ENCODE peak calls at places on chromosomes 11 and 22, in five cellular contexts. M, G, C, W and T are unnamed samples. For H3K36me3, the result is how much of the 10 kb centered on the place peaks cover.

GRCh38 chr11:89361738-89362137 is 129.4 kb downstream of the NOX4 start:
- ATAC-seq in G (no peak), W (no peak), M (no peak), C (no peak), T (no peak)

GRCh38 chr22:26535499-26535898 is 23.2 kb upstream of the TFIP11 start:
- ATAC-seq in M (no peak), G (no peak), C (no peak), W (peak), T (no peak)

GRCh38 chr11:79493555-79494171 is 52.8 kb upstream of the TENM4 start:
- ATAC-seq in C (peak), M (peak), W (peak), G (peak), T (peak)

GRCh38 chr11:61697093-61697492 is 16.9 kb downstream of the DAGLA start:
- ATAC-seq in W (no peak), M (no peak), C (no peak), G (no peak), T (no peak)

GRCh38 chr11:110479445-110480101 is 49.8 kb downstream of the FDX1 start:
- ATAC-seq in M (peak), C (no peak), G (no peak), W (no peak), T (peak)

GRCh38 chr22:28647216-28647615 is 32.4 kb downstream of the TTC28 start:
- ATAC-seq in W (no peak), C (no peak), G (no peak), M (no peak), T (no peak)

GRCh38 chr11:58770627-58771457 is 39.1 kb upstream of the GLYAT start:
- ATAC-seq in C (no peak), M (peak), W (no peak), G (peak), T (no peak)

GRCh38 chr22:24681236-24681635 is 78.2 kb downstream of the GGT1 start:
- ATAC-seq in G (no peak), M (no peak), W (no peak), C (no peak), T (no peak)

GRCh38 chr11:19715373-19715772 is 2.7 kb downstream of the NAV2 start:
- ATAC-seq in G (no peak), M (no peak), W (no peak), C (no peak), T (no peak)

GRCh38 chr11:12376259-12376971 is 956 bp upstream of the PARVA start:
- ATAC-seq in M (peak), C (peak), W (no peak), G (no peak), T (peak)

GRCh38 chr11:42465613-42466012 is 846.2 kb upstream of the API5 start:
- ATAC-seq in M (no peak), C (no peak), W (no peak), G (no peak), T (no peak)

GRCh38 chr22:35540600-35541253 is at the start of gene RASD2:
- ATAC-seq in M (peak), W (peak), C (peak), G (peak), T (peak)

GRCh38 chr22:48797731-48798130 is 1029.9 kb downstream of the BRD1 start:
- ATAC-seq in C (no peak), W (no peak), G (no peak), M (no peak), T (no peak)

GRCh38 chr11:3135491-3136440 is 29.3 kb downstream of the OSBPL5 start:
- ATAC-seq in W (peak), M (no peak), C (peak), G (peak), T (no peak)

GRCh38 chr22:45008853-45009751 is 703 bp downstream of the PHF21B start:
- ATAC-seq in G (no peak), W (no peak), C (peak), M (no peak), T (no peak)

GRCh38 chr11:70872950-70873735 is 379.2 kb downstream of the SHANK2 start:
- ATAC-seq in M (no peak), C (no peak), G (no peak), W (no peak), T (no peak)

GRCh38 chr22:39212721-39213376 is 31.9 kb downstream of the PDGFB start:
- ATAC-seq in W (peak), C (peak), M (no peak), G (peak), T (no peak)

GRCh38 chr22:36395922-36396321 is 8.2 kb upstream of the MYH9 start:
- ATAC-seq in C (peak), G (no peak), W (no peak), M (no peak), T (no peak)

GRCh38 chr22:17743661-17744411 is 30.4 kb downstream of the BID start:
- ATAC-seq in W (no peak), M (no peak), G (no peak), C (no peak), T (no peak)

GRCh38 chr11:57387284-57388030 is 3.0 kb downstream of the PRG2 start:
- ATAC-seq in M (peak), C (peak), G (peak), W (no peak), T (no peak)

GRCh38 chr11:61756452-61757212 is 4.2 kb downstream of the MYRF start:
- ATAC-seq in C (peak), G (peak), W (peak), M (no peak), T (no peak)

GRCh38 chr22:27331526-27332281 is 469.9 kb downstream of the MN1 start:
- ATAC-seq in W (peak), C (peak), G (no peak), M (peak), T (peak)

GRCh38 chr11:4049006-4049405 is 45.6 kb upstream of the RRM1 start:
- ATAC-seq in C (no peak), W (peak), M (peak), G (no peak), T (no peak)

GRCh38 chr11:113591122-113591521 is 115.0 kb downstream of the TMPRSS5 start:
- ATAC-seq in G (peak), W (no peak), M (no peak), C (no peak), T (no peak)

GRCh38 chr22:23204125-23204488 is 23.8 kb downstream of the BCR start:
- ATAC-seq in W (no peak), G (no peak), C (no peak), M (no peak), T (no peak)

GRCh38 chr22:46491936-46492335 is 45.5 kb downstream of the CELSR1 start:
- ATAC-seq in C (no peak), M (no peak), W (no peak), G (no peak), T (no peak)

GRCh38 chr22:38172016-38172431 is 9.6 kb downstream of the PLA2G6 start:
- ATAC-seq in M (no peak), C (no peak), W (no peak), G (no peak), T (no peak)

GRCh38 chr11:75313457-75314272 is 37.8 kb downstream of the ARRB1 start:
- ATAC-seq in W (no peak), M (peak), C (no peak), G (peak), T (peak)

GRCh38 chr11:12409621-12410005 is 32.2 kb downstream of the PARVA start:
- ATAC-seq in C (no peak), G (no peak), W (no peak), M (no peak), T (peak)

GRCh38 chr11:85656777-85657176 is 8.2 kb downstream of the CREBZF start:
- ATAC-seq in M (no peak), G (no peak), W (no peak), C (no peak), T (no peak)

GRCh38 chr22:40055143-40055926 is 60.6 kb downstream of the FAM83F start:
- ATAC-seq in C (no peak), M (no peak), W (peak), G (peak), T (no peak)

GRCh38 chr22:20395181-20395896 is 1.4 kb downstream of the ZNF74 start:
- ATAC-seq in M (no peak), W (no peak), G (no peak), C (no peak), T (no peak)

GRCh38 chr22:20395897-20396287 is 1.9 kb downstream of the ZNF74 start:
- ATAC-seq in M (no peak), C (no peak), W (no peak), G (no peak), T (no peak)

GRCh38 chr22:20392983-20393704 is 807 bp upstream of the ZNF74 start:
- ATAC-seq in W (no peak), M (peak), G (peak), C (no peak), T (no peak)

GRCh38 chr22:20391222-20391621 is 2.7 kb upstream of the ZNF74 start:
- ATAC-seq in C (no peak), G (no peak), W (no peak), M (no peak), T (no peak)

DNA sequence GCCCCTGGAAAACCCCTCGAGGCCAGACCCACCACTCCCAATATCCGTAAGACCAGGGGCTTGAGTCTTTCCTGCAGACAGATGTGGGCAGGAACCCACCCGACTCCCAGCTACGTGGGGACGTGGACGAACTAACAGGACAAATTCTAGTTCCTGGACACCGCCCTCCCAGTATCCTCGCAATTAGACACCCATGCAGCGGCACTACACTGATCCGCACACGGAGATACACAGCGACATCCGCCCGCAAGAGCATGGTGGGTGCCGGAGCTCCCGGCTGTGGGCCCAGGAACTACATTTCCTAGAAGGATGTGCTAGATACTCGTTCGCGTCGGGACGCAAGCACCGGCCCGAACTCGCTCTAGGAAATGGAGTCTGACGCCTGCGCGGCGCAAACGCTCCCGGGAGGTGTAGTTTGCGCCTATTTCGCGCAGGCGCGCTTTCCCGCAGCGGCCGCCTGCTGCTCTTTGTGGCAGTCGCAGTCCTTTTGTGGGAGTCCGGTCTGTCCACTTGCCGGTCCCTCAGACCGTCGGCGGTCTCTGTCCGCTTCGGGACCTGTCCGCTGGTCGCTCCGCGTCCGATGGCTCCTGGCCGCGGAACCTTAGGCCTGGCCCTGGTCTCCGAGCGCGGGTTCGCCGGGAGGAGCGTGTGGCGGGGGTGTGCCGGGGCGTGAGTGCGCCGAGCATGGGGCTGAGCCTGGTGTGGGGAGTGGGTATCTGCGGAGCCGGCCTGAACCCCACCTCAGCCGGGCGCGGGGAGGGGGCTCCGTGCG is at the start of gene ZNF74:
- ATAC-seq in W (peak), C (peak), G (peak), M (peak), T (peak)
- TF ChIP-seq EP300 in W (no peak), C (no peak), G (peak), M (no peak), T (no peak)

DNA sequence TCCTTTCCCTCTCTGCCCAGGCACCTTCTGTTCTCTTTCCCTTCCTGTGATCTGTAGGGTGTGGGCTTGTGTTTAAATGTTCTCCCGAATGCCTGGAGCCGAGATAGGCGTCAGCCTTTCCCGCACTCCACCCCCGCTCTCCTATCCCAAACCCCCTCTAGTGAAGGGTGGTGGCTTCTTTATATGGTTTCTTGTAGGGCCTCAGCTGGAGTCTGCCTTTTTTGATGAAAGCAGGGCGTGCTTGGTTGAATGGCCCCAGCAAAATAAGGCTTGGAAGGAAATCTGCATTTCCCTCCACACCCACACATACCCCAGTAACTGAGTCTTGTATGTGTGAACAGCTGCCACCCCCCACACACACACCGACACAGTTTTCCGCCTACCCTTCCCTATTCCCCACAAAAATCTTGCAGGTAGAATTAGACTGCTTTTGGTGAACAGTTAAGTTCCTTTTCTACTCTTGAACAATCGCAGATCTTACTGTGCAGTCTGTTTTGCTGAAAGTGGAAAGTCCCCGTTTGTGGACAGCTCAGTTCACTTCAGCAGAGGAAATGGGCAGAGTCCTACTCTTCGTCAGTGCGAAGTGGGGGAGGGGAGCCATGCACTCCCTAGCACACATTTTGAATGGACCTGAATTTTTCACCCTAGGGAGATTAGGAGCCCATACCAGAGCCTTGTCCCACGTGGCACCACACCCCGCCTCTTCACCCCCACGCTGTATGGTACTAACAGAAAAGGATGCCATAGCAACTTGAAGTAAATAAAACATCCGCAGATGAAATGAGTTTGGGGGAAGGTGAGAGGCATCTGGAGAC is 25.5 kb upstream of the GRK2 start:
- ATAC-seq in M (peak), C (peak), G (peak), W (peak), T (peak)
- TF ChIP-seq POLR2A in M (no peak), C (peak), G (peak), W (no peak), T (no peak)

DNA sequence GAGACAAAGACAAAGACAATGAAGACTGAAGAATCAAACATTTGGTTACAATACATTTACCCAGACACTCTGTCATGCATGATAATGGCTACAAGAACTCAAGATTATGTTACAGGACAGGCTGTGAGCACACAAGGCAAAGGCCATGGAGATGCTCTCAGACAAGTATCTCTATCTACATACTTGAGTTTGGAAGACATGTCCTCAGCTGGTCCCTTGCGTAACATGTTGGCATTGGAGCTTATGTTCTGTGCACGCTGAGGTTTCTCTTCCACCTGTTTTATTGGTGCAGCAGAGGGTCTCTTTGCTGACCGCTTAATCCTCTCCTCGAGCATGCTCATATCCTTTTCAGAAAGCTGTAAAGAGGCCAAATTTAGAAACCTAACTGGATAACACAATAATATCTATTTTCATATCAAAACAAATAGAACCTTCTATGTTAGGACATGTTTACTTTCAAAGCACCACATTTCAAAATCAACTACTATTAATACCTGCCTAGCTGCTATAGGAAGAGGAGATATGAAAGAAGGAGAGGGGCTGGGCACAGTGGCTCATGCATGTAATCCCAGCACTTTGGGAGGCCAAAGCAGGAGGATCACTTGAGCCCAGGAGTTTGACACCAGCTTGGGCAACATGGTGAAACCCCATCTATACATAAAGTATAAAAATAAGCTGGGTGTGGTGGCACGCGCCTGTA is 41.6 kb downstream of the F2 start:
- ATAC-seq in C (no peak), G (no peak), W (no peak), M (no peak), T (no peak)
- H3K36me3 ChIP-seq in C (under half), G (half or more), W (under half), M (half or more), T (under half)

GRCh38 chr11:71929491-71929890 is 645 bp downstream of the RNF121 start:
- ATAC-seq in M (no peak), W (no peak), C (no peak), G (no peak), T (no peak)

GRCh38 chr11:71927813-71928738 is at the start of gene XNDC1N:
- ATAC-seq in C (peak), M (peak), W (peak), G (peak), T (peak)

GRCh38 chr11:71931245-71931602 is 2.4 kb downstream of the RNF121 start:
- ATAC-seq in M (no peak), G (no peak), W (peak), C (no peak), T (no peak)

GRCh38 chr11:71930556-71931244 is 1.9 kb downstream of the RNF121 start:
- ATAC-seq in W (no peak), C (no peak), G (no peak), M (no peak), T (no peak)

DNA sequence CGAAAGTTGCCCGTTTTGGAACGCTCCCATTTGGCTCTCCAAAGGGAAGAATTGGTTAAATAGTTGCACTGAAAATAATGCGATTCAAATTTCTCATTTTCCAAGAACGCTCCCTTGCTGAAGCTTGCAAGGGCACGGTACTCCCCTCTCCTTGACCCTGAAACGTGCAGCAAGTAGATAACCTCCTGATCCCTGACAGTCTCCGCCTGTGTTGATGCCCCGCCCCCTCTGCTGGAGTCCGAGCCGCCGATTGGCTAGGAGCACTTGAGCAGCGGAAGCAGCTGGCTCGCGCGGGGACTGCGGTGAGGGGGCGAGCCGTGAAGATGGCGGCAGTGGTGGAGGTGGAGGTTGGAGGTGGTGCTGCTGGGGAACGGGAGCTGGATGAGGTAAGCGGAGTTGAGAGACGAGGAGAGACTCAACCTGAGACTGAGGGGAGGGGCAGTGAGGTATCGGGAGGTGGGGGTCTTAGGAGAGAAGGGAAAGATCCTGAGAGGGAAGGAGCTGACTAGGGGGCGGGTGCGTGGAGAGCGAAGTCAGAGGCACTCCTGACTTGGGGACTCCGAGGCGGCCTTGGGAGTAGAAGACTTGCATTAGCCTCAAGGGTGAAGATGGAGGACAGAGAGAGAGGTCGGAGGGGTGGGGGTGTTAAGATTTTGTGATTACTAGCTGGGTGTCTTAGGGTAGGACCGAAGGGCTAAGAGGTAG is at the start of gene RNF121:
- ATAC-seq in M (peak), G (peak), C (peak), W (peak), T (peak)
- TF ChIP-seq EP300 in M (no peak), G (no peak), C (no peak), W (no peak), T (no peak)

DNA sequence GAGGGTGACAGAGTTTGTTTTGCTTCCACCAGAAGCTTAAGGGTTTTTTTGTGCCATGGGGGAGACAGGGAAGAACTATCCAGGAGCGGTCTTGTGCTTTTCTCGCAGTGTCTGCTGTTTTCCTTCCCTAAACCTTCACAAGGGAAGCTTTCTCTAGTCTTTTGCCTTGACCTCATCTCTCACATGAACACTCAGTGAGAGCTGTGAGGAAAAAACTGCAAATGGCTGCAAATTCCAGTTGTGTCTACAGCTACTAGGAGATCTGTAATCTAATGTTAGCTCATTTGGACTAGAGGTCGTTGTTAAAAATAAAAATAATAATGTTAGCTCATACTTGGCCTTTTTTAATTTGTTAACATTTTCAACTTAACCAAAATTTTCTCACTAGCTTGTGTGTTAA is 264.7 kb upstream of the SESN3 start:
- ATAC-seq in G (no peak), C (no peak), M (no peak), W (no peak), T (no peak)
- TF ChIP-seq POLR2A in G (no peak), C (no peak), M (no peak), W (no peak), T (no peak)